ENCODE peak calls at places on chromosomes 11 and 22, in nine cellular contexts. C, X, B, K, R, I, L, Z and D are unnamed samples.

GRCh38 chr11:127470485-127470884 is 469.9 kb upstream of the KIRREL3 start:
- DNase-seq in C (no peak), X (no peak), B (no peak), K (no peak), R (no peak), I (no peak), L (peak), Z (peak), D (no peak)

GRCh38 chr11:34653851-34654490 is 33.1 kb downstream of the EHF start:
- DNase-seq in C (peak), X (no peak), B (no peak), K (no peak), R (no peak), I (peak), L (no peak), Z (peak), D (peak)

GRCh38 chr22:22605074-22605404 is 39.4 kb upstream of the GGTLC2 start:
- DNase-seq in C (no peak), X (no peak), B (no peak), K (no peak), R (no peak), I (no peak), L (no peak), Z (no peak), D (no peak)

GRCh38 chr11:19421134-19421533 is 180.4 kb upstream of the E2F8 start:
- DNase-seq in C (no peak), X (no peak), B (no peak), K (no peak), R (no peak), I (no peak), L (no peak), Z (no peak), D (no peak)

GRCh38 chr11:9158898-9159391 is 67.5 kb upstream of the SCUBE2 start:
- DNase-seq in C (no peak), X (no peak), B (no peak), K (no peak), R (no peak), I (no peak), L (no peak), Z (peak), D (no peak)

GRCh38 chr22:23225724-23226496 is 45.6 kb downstream of the BCR start:
- DNase-seq in C (peak), X (peak), B (no peak), K (no peak), R (no peak), I (peak), L (no peak), Z (no peak), D (peak)

GRCh38 chr11:132048040-132048439 is 677.6 kb downstream of the NTM start:
- DNase-seq in C (no peak), X (no peak), B (no peak), K (no peak), R (no peak), I (no peak), L (no peak), Z (no peak), D (no peak)

GRCh38 chr11:13016415-13016814 is 7.3 kb downstream of the RASSF10 start:
- DNase-seq in C (no peak), X (no peak), B (no peak), K (no peak), R (no peak), I (peak), L (peak), Z (no peak), D (peak)

GRCh38 chr11:4531666-4532065 is 13.3 kb upstream of the OR52M1 start:
- DNase-seq in C (no peak), X (no peak), B (no peak), K (no peak), R (no peak), I (no peak), L (peak), Z (no peak), D (peak)

GRCh38 chr11:62253999-62254542 is 12.0 kb downstream of the SCGB1D2 start:
- DNase-seq in C (no peak), X (no peak), B (no peak), K (no peak), R (no peak), I (no peak), L (no peak), Z (no peak), D (no peak)

GRCh38 chr11:117807482-117808272 is 10.7 kb upstream of the DSCAML1 start:
- DNase-seq in C (peak), X (peak), B (peak), K (peak), R (peak), I (peak), L (peak), Z (peak), D (no peak)

GRCh38 chr11:87298155-87298554 is 260.4 kb downstream of the TMEM135 start:
- DNase-seq in C (no peak), X (no peak), B (no peak), K (no peak), R (no peak), I (no peak), L (peak), Z (no peak), D (peak)